ENCODE peak calls at places on chromosomes 4 and X, in six cellular contexts. P is fibroblast of lung, N is endodermal cell, A is prostate gland, S is IMR-90, O is psoas muscle. Y is an unnamed sample.

GRCh38 chr4:76784237-76784636 is 113.7 kb downstream of the SOWAHB start:
- DNase-seq in P (peak), N (peak), A (no peak), S (no peak), O (no peak), Y (no peak)

GRCh38 chrX:81261576-81261975 is 59.7 kb downstream of the SH3BGRL start:
- DNase-seq in P (peak), N (no peak), A (no peak), S (peak), O (no peak), Y (no peak)

GRCh38 chr4:1061747-1062146 is 50.3 kb downstream of the FGFRL1 start:
- DNase-seq in P (no peak), N (no peak), A (no peak), S (no peak), O (no peak), Y (no peak)

GRCh38 chr4:36187723-36188333 is 56.5 kb downstream of the ARAP2 start:
- DNase-seq in P (peak), N (peak), A (no peak), S (peak), O (no peak), Y (no peak)

GRCh38 chrX:100731441-100732281 is at the start of gene SYTL4:
- DNase-seq in P (no peak), N (peak), A (peak), S (no peak), O (peak), Y (no peak)

GRCh38 chr4:6372649-6373525 is 99.5 kb downstream of the PPP2R2C start:
- DNase-seq in P (peak), N (peak), A (no peak), S (peak), O (peak), Y (no peak)

GRCh38 chr4:23819041-23819511 is 70.8 kb downstream of the PPARGC1A start:
- DNase-seq in P (peak), N (no peak), A (no peak), S (peak), O (no peak), Y (no peak)

GRCh38 chr4:78613522-78614311 is 62.1 kb downstream of the ANXA3 start:
- DNase-seq in P (no peak), N (no peak), A (no peak), S (no peak), O (no peak), Y (no peak)

GRCh38 chrX:8815460-8816065 is 14.4 kb upstream of the FAM9A start:
- DNase-seq in P (peak), N (peak), A (peak), S (peak), O (no peak), Y (no peak)

GRCh38 chrX:104195489-104196084 is 29.3 kb downstream of the FAM199X start:
- DNase-seq in P (peak), N (no peak), A (no peak), S (peak), O (no peak), Y (no peak)

GRCh38 chrX:8433296-8434094 is 31.1 kb upstream of the VCX3B start:
- DNase-seq in P (no peak), N (no peak), A (no peak), S (no peak), O (no peak), Y (peak)

GRCh38 chr4:166422475-166422874 is 549.4 kb downstream of the TLL1 start:
- DNase-seq in P (peak), N (no peak), A (no peak), S (peak), O (no peak), Y (peak)

GRCh38 chr4:156933633-156934258 is 37.9 kb downstream of the PDGFC start:
- DNase-seq in P (peak), N (no peak), A (no peak), S (peak), O (no peak), Y (peak)

GRCh38 chr4:156560701-156561100 is 410.9 kb downstream of the PDGFC start:
- DNase-seq in P (no peak), N (no peak), A (no peak), S (peak), O (no peak), Y (no peak)

GRCh38 chr4:26321326-26322276 is 787 bp downstream of the RBPJ start:
- DNase-seq in P (peak), N (peak), A (peak), S (peak), O (peak), Y (no peak)

GRCh38 chr4:87543835-87544461 is 14.8 kb upstream of the SPARCL1 start:
- DNase-seq in P (peak), N (peak), A (peak), S (peak), O (no peak), Y (no peak)

GRCh38 chr4:106864231-106864630 is 171.9 kb downstream of the DKK2 start:
- DNase-seq in P (peak), N (no peak), A (no peak), S (no peak), O (no peak), Y (no peak)

GRCh38 chrX:13340182-13340791 is 20.4 kb upstream of the ATXN3L start:
- DNase-seq in P (no peak), N (no peak), A (no peak), S (peak), O (no peak), Y (no peak)

GRCh38 chr4:82371398-82371972 is 2.3 kb downstream of the HNRNPD start:
- DNase-seq in P (peak), N (no peak), A (no peak), S (peak), O (no peak), Y (no peak)

GRCh38 chr4:188754372-188755002 is 615.2 kb downstream of the TRIML1 start:
- DNase-seq in P (no peak), N (no peak), A (no peak), S (no peak), O (no peak), Y (no peak)

GRCh38 chr4:89538886-89539285 is 231.3 kb upstream of the GPRIN3 start:
- DNase-seq in P (peak), N (no peak), A (no peak), S (peak), O (no peak), Y (no peak)

GRCh38 chr4:112523008-112523440 is 7.0 kb upstream of the NEUROG2 start:
- DNase-seq in P (peak), N (peak), A (no peak), S (peak), O (no peak), Y (no peak)

GRCh38 chrX:117376460-117376859 is 740.1 kb downstream of the KLHL13 start:
- DNase-seq in P (no peak), N (no peak), A (no peak), S (no peak), O (no peak), Y (peak)

GRCh38 chr4:21915761-21916160 is 32.8 kb downstream of the KCNIP4 start:
- DNase-seq in P (no peak), N (no peak), A (no peak), S (no peak), O (no peak), Y (no peak)

GRCh38 chr4:163344147-163345050 is 707 bp downstream of the NPY5R start:
- DNase-seq in P (no peak), N (peak), A (no peak), S (no peak), O (peak), Y (no peak)

DNA sequence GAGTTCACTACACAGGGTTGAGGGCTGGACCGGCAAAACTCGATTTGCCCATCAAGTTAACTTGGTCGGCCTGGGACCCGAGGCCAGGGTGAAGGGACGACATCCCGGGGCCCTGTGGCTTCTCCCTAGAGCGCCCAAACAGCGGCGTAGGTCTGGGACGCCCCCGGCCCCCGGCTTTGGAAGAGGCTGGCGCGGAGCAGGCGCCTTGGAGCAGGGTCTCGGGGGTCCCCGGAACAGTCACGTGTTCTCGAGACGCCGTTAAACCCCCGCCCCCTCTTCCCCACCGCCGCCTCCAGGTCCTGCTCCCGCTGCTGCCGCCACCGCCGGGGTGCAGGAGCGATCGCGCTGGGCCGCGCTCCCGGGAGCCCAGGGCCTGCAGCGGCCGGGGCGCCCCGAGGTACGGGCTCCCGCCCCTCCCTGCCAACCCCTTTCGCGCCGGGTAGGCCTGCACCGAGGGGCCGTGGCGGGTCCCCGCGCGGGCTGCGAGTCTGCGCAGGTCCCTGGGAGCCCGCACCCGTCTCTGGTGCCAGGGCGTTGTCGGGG is at the start of gene NPY5R:
- DNase-seq in P (no peak), N (peak), A (no peak), S (no peak), O (peak), Y (no peak)
- H3K27ac ChIP-seq in P (no peak), N (no peak), A (no peak), S (no peak), O (no peak), Y (no peak)

DNA sequence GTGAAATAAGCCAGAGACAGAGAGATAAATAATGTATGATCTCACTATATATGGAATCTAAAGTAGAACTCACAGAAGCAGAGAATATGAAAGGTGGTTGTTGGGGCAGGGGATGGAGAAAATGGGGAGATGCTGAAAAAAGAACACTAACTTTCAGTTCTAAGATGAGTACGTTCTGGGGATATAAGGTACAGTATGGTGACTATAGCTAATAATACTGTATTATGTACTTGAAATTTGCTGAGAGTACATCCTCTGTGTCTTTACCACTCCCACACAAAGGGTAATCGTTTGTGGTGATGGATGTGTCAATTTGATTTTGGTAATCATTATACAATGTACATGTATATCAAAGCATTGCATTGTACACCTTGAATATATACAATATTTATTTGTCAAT is 6.6 kb downstream of the FBXL5 start:
- DNase-seq in P (no peak), N (no peak), A (no peak), S (no peak), O (no peak), Y (no peak)
- H3K27ac ChIP-seq in P (no peak), N (no peak), A (no peak), S (no peak), O (no peak), Y (no peak)

GRCh38 chr4:140135529-140136021 is 18.4 kb downstream of the MAML3 start:
- DNase-seq in P (peak), N (no peak), A (no peak), S (no peak), O (peak), Y (no peak)

GRCh38 chr4:140131663-140132229 is 22.2 kb downstream of the MAML3 start:
- DNase-seq in P (no peak), N (no peak), A (no peak), S (no peak), O (no peak), Y (no peak)

GRCh38 chr4:140134780-140135179 is 19.2 kb downstream of the MAML3 start:
- DNase-seq in P (no peak), N (no peak), A (no peak), S (no peak), O (no peak), Y (no peak)

GRCh38 chr4:140130677-140131076 is 23.3 kb downstream of the MAML3 start:
- DNase-seq in P (peak), N (no peak), A (no peak), S (peak), O (no peak), Y (peak)

GRCh38 chr4:140133576-140133975 is 20.4 kb downstream of the MAML3 start:
- DNase-seq in P (no peak), N (no peak), A (no peak), S (peak), O (no peak), Y (no peak)
- H3K27ac ChIP-seq in P (no peak), N (no peak), A (no peak), S (no peak), O (no peak), Y (peak)

DNA sequence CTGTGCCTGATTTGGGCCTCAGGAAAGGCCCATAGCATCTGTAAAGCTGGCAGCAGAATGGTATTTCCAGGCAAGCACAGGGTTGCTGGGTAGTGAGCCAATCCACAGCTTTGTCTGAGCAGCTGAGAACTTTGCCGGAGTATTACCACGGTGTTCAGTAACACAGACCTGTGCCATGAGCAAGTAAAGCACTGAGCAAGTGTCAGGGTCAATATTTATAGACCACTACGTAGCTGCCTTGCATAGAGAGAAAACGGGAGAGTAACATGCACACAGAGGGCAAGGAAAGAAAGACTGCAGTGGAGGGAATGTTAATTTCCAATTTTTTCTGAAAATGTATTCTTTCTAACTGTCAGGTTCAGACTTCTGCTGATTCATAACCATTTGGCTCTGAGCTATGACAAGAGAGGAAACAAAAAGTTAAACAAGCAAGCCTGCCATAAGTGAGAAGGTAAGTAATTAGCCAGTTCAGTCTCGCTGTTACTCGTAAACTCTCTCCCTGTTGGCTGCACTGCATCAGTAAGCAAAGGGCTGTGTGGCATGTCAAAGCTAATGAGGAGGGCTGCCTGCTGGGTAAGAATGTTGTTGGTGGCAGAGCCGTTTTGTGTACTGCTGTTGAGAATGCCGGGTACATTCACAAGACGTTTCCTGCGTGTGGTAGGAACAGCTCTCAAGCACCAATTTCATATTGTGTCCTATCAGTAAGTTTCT is 238.1 kb downstream of the BMPR1B start:
- DNase-seq in P (peak), N (peak), A (peak), S (peak), O (peak), Y (no peak)
- H3K27ac ChIP-seq in P (no peak), N (peak), A (peak), S (no peak), O (peak), Y (peak)

GRCh38 chrX:132271330-132271729 is 52.1 kb upstream of the RAP2C start:
- DNase-seq in P (peak), N (no peak), A (peak), S (no peak), O (peak), Y (peak)
- H3K27ac ChIP-seq in P (no peak), N (no peak), A (no peak), S (no peak), O (no peak), Y (peak)

GRCh38 chrX:149494844-149495565 is 10.1 kb downstream of the IDS start:
- DNase-seq in P (no peak), N (no peak), A (no peak), S (no peak), O (no peak), Y (no peak)
- H3K27ac ChIP-seq in P (no peak), N (no peak), A (no peak), S (no peak), O (peak), Y (peak)

DNA sequence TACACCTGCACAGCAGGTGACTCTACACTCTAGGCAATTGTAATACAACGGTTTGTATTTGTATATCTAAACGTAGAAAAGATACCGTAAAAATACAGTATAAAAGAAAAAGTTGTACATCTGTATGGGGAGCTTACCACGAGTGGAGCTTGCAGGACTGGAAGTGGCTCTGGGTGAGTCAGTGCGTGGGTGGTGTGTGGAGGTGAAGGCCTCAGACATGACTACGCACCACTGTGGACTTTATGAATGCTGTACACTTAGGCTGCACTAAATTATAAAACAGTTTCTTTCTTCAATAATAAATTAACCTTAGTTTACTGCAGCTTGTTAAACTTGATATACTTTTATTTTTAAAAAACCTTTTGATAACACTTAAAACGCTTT is 85.0 kb upstream of the FAT1 start:
- DNase-seq in P (peak), N (no peak), A (no peak), S (peak), O (no peak), Y (peak)
- H3K27ac ChIP-seq in P (no peak), N (no peak), A (peak), S (peak), O (no peak), Y (peak)

DNA sequence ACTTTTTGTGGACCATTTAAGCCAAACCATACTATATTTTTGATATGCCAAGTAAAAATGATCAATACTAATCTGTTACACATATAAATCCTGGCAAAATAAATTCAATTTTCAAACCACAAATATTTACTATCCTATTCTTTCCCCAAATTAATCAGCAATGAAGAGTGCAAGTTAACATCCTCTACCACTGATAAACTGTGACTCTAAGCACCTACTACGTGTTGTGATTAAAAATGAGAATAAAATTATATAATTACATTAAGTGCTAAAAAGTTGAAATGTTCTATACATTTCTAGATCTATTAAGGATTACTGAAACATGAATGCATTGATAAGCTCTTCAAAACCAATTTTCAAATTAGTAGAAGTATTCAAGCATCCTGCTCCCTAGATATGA is 3.4 kb downstream of the KLHL15 start:
- DNase-seq in P (no peak), N (no peak), A (no peak), S (no peak), O (no peak), Y (no peak)
- H3K27ac ChIP-seq in P (no peak), N (no peak), A (no peak), S (no peak), O (no peak), Y (no peak)

GRCh38 chrX:118534716-118535493 is 39.3 kb downstream of the DOCK11 start:
- DNase-seq in P (no peak), N (no peak), A (no peak), S (no peak), O (no peak), Y (no peak)

GRCh38 chrX:118540342-118540741 is 44.7 kb downstream of the DOCK11 start:
- DNase-seq in P (no peak), N (no peak), A (no peak), S (no peak), O (no peak), Y (no peak)

GRCh38 chrX:118536204-118536603 is 40.6 kb downstream of the DOCK11 start:
- DNase-seq in P (no peak), N (no peak), A (no peak), S (no peak), O (no peak), Y (no peak)

GRCh38 chrX:118541482-118541881 is 45.9 kb downstream of the DOCK11 start:
- DNase-seq in P (no peak), N (no peak), A (no peak), S (no peak), O (no peak), Y (no peak)

DNA sequence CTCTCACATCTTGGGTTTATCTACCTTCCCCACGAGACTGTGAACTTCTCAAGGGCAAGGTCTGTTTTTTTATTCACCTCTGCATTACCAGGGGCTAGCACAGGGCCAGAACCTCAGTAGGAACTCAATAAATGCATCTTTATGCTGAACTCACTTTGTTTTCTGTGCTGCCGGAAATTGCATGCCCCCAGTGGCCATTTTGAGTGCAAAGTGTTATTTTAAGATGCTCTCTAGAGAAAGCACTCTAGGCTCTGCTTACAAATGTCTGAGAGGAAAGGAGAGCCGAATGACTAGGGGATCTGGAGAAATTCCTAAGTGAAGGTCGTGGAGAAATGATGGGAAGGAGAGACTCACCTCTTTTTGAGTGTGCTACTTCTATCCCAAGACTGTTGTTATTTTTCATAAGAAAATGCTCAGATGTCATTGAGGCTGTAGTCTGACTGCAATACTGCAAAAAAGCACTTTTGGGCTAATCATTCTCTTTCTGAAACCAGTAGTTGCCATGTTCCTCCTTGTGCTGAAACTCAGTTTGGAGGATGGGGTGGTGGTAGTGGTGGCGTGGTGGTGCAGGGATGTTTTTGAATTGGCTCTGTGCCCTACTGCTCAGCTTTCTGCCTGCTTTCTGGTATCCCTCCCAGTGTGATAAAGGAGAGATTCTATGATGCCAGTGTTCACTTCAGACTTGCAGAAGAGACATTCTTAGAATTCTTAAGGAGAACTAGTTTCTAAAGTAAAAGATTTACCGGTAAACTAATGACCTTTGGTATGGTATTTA is 41.3 kb downstream of the DOCK11 start:
- DNase-seq in P (peak), N (peak), A (no peak), S (peak), O (no peak), Y (no peak)
- H3K27ac ChIP-seq in P (no peak), N (no peak), A (no peak), S (peak), O (no peak), Y (no peak)